ENCODE peak calls at places on chromosome 2, in seven cellular contexts. E is Karpas-422, S is ovary, F is foreskin fibroblast, G is lower lobe of right lung, W is endodermal cell, L is H7. D is an unnamed sample.

GRCh38 chr2:174606336-174606735 is 8.7 kb upstream of the WIPF1 start:
- DNase-seq in L (no peak), W (no peak), S (no peak), G (no peak), F (peak; percentile 94), E (peak; percentile 67), D (no peak)

GRCh38 chr2:36427790-36428243 is 72.2 kb downstream of the CRIM1 start:
- DNase-seq in E (no peak), G (no peak), S (no peak), L (no peak), W (peak; percentile 58), F (peak; percentile 49), D (no peak)

GRCh38 chr2:157221394-157221988 is 36.0 kb upstream of the GALNT5 start:
- DNase-seq in F (no peak), E (no peak), G (no peak), L (no peak), S (no peak), W (no peak), D (no peak)

GRCh38 chr2:85628658-85629057 is 12.7 kb downstream of the USP39 start:
- DNase-seq in G (no peak), F (no peak), S (no peak), W (no peak), L (no peak), E (no peak), D (no peak)

GRCh38 chr2:2570360-2570759 is 239.3 kb upstream of the MYT1L start:
- DNase-seq in S (no peak), F (no peak), G (no peak), W (peak; percentile 21), L (no peak), E (no peak), D (no peak)

GRCh38 chr2:43011142-43011491 is 215.3 kb downstream of the ZFP36L2 start:
- DNase-seq in G (no peak), E (no peak), W (no peak), S (no peak), F (no peak), L (no peak), D (no peak)

GRCh38 chr2:127592761-127593227 is 53.2 kb upstream of the GPR17 start:
- DNase-seq in L (peak; percentile 51), S (peak; percentile 27), E (no peak), F (no peak), W (peak; percentile 41), G (no peak), D (no peak)

GRCh38 chr2:230677182-230677946 is 35.3 kb upstream of the CAB39 start:
- DNase-seq in G (no peak), F (peak; percentile 80), L (peak; percentile 3), E (no peak), S (no peak), W (peak; percentile 30), D (no peak)

GRCh38 chr2:113720167-113720566 is 36.3 kb downstream of the SLC35F5 start:
- DNase-seq in L (no peak), W (no peak), S (no peak), G (no peak), E (no peak), F (peak; percentile 16), D (no peak)

GRCh38 chr2:141728886-141729285 is 401.9 kb downstream of the LRP1B start:
- DNase-seq in G (no peak), F (no peak), E (no peak), L (no peak), W (peak; percentile 53), S (no peak), D (no peak)

GRCh38 chr2:26396734-26397298 is 4.9 kb upstream of the DRC1 start:
- DNase-seq in W (no peak), L (no peak), F (no peak), S (no peak), G (no peak), E (no peak), D (no peak)

GRCh38 chr2:26399781-26400376 is 1.8 kb upstream of the DRC1 start:
- DNase-seq in G (no peak), L (no peak), E (no peak), F (no peak), W (no peak), S (no peak), D (no peak)

GRCh38 chr2:26407517-26407916 is 5.8 kb downstream of the DRC1 start:
- DNase-seq in S (no peak), W (no peak), E (no peak), G (no peak), F (no peak), L (no peak), D (no peak)

GRCh38 chr2:26400723-26401122 is 997 bp upstream of the DRC1 start:
- DNase-seq in E (no peak), F (no peak), S (no peak), G (no peak), W (no peak), L (no peak), D (no peak)

GRCh38 chr2:26401739-26402541 is at the start of gene DRC1:
- DNase-seq in S (peak; percentile 58), G (peak; percentile 68), E (peak; percentile 31), F (peak; percentile 90), W (peak; percentile 96), L (peak; percentile 98), D (no peak)
- H3K4me3 ChIP-seq in S (no peak within 1 kb of the TSS), G (peak within 1 kb of the TSS; percentile 30), E (no peak within 1 kb of the TSS), F (peak within 1 kb of the TSS; percentile 43), W (peak within 1 kb of the TSS; percentile 57), L (peak within 1 kb of the TSS; percentile 56), D (no peak within 1 kb of the TSS)

DNA sequence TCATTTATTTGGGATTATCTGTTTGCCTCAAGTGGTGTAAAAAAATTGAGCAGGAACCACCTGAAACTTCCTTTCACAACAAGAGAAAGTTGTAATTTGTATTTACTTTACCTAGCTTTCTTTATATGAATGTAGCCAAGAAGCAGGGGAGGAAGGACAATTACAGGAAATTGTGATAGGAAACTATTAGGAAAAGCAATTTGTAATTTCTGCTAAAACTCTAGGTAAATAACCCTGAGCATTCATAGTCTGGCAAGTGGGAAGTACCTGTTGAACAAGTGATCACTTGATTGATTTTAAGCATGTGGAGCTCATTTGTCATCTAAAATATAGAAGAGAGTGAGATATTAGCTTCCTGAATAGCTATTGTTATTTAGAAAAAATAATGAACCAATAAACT is 5.0 kb downstream of the TFPI start:
- DNase-seq in E (no peak), L (no peak), F (no peak), G (no peak), S (no peak), W (no peak), D (no peak)
- H3K4me3 ChIP-seq in E (no peak overlapping the region), L (no peak overlapping the region), F (no peak overlapping the region), G (peak overlapping the region; percentile 59), S (no peak overlapping the region), W (no peak overlapping the region), D (no peak overlapping the region)

DNA sequence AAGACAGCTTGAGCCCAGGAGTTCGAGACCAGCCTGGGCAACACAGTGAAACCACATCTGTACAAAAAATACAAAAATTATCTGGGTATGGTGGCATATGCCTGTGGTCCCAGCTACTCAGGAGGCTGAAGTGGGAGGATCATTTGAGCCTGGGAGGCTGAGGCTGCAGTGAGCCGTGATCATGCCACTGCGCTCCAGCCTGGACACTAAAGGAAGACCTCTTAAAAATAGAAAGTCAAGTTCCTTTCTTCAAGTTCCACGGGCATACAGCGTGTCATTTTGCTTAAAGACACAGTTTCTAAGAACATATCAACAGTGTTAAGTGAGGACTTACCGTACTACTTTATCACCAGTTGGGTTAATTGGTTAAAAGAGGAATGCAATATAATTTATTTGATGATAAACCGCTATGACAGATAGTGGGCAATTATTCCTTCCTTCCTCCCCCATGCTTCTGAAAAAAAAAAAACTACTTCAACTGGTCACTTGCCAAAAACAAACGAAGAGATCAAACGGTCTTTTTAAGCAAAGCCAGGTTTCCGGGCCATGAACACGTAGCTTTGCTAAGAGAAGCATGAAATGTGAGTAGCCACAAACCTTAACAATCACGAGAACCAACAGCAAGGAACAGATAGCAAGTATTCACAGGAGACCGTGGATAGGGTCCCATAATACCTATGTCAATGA is 21.4 kb downstream of the AP1S3 start:
- DNase-seq in E (no peak), F (peak; percentile 61), S (no peak), G (no peak), W (no peak), L (no peak), D (no peak)
- H3K4me3 ChIP-seq in E (no peak overlapping the region), F (no peak overlapping the region), S (no peak overlapping the region), G (no peak overlapping the region), W (no peak overlapping the region), L (no peak overlapping the region), D (no peak overlapping the region)

GRCh38 chr2:132416080-132416911 is at the start of gene GPR39:
- DNase-seq in L (peak; percentile 83), W (peak; percentile 96), E (no peak), G (peak; percentile 94), S (peak; percentile 46), F (peak; percentile 99), D (no peak)
- H3K4me3 ChIP-seq in L (peak within 1 kb of the TSS; percentile 52), W (peak within 1 kb of the TSS; percentile 84), E (no peak within 1 kb of the TSS), G (peak within 1 kb of the TSS; percentile 63), S (peak within 1 kb of the TSS; percentile 42), F (peak within 1 kb of the TSS; percentile 59), D (no peak within 1 kb of the TSS)

GRCh38 chr2:98608118-98608961 is at the start of the genes COA5 and UNC50:
- DNase-seq in S (peak; percentile 93), L (peak; percentile 96), E (peak; percentile 96), G (peak; percentile 95), F (peak; percentile 97), W (peak; percentile 94), D (peak; percentile 61)

GRCh38 chr2:98607741-98608117 is 583 bp downstream of the COA5 start:
- DNase-seq in F (no peak), S (no peak), W (no peak), L (no peak), E (no peak), G (no peak), D (no peak)

GRCh38 chr2:98608962-98609604 is 694 bp downstream of the UNC50 start:
- DNase-seq in W (peak; percentile 59), S (peak; percentile 54), L (peak; percentile 75), G (no peak), E (peak; percentile 51), F (peak; percentile 56), D (no peak)

GRCh38 chr2:98606431-98606830 is 1.9 kb downstream of the COA5 start:
- DNase-seq in S (no peak), L (no peak), F (no peak), W (no peak), G (no peak), E (no peak), D (no peak)

GRCh38 chr2:98607104-98607503 is 1.2 kb downstream of the COA5 start:
- DNase-seq in E (peak; percentile 43), S (no peak), F (no peak), W (no peak), L (no peak), G (no peak), D (no peak)
- H3K4me3 ChIP-seq in E (peak overlapping the region; percentile 98), S (peak overlapping the region; percentile 95), F (peak overlapping the region; percentile 63), W (peak overlapping the region; percentile 91), L (peak overlapping the region; percentile 99), G (peak overlapping the region; percentile 99), D (peak overlapping the region; percentile 80)

DNA sequence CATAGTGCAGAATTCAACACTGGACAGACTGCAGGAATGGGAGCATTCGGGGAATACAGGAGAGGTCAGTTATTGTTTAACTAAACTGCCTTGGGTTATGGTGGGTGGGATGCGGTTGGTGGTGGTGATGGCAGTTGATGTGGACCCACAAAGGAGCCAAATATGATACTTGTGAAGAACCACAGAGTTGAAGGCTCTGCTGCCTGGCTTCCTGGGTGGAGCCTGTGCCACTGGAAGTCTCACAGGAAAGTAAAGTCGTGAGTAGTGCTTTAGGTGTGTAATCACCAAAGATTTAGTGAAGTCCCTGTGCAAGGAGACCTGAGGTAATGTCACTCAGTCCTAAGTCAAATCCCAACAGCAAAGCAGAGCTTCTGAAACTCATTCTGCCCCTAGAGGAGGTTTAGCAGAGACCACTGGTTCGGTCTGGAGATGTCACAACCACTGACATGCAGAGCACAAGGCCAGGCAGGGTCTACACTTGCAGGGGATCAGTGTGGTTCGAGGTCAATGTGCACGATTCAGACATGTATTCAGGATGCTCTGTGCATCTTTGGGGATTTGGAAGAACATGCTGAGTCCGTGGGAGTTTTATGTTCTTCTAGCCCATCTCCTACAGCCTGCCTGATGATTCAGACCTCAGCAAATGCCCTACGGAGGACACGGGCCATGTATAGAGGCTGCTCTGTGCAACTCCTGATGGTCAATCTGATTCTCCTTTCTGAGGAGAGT is 1150.9 kb downstream of the RPIA start:
- DNase-seq in W (no peak), E (peak; percentile 77), G (peak; percentile 34), S (no peak), L (no peak), F (no peak), D (no peak)
- H3K4me3 ChIP-seq in W (peak overlapping the region; percentile 2), E (no peak overlapping the region), G (no peak overlapping the region), S (no peak overlapping the region), L (no peak overlapping the region), F (no peak overlapping the region), D (no peak overlapping the region)

D was measured in GM12864.